ENCODE peak calls at places on chromosomes 16 and 17, in six cellular contexts. U, Y, J, M, B and K are unnamed samples.

GRCh38 chr17:4577386-4577993 is 6.8 kb upstream of the SMTNL2 start:
- DNase-seq in M (no peak), J (no peak), B (no peak), Y (no peak), U (no peak), K (no peak)

GRCh38 chr16:3484328-3485096 is 10.8 kb downstream of the C16orf90 start:
- DNase-seq in J (no peak), U (no peak), Y (no peak), B (no peak), M (no peak), K (no peak)

GRCh38 chr17:29140631-29141483 is 39.3 kb downstream of the MYO18A start:
- DNase-seq in B (no peak), U (no peak), M (no peak), J (peak; percentile 42), Y (no peak), K (peak; percentile 75)

GRCh38 chr17:17839792-17840707 is 3.3 kb upstream of the SREBF1 start:
- DNase-seq in U (peak; percentile 70), B (peak; percentile 36), J (peak; percentile 69), M (peak; percentile 89), Y (peak; percentile 95), K (peak; percentile 72)

GRCh38 chr17:83058478-83059167 is 20.8 kb upstream of the METRNL start:
- DNase-seq in M (no peak), Y (peak; percentile 7), J (no peak), B (no peak), U (no peak), K (no peak)

GRCh38 chr16:2151188-2152091 is 3.0 kb downstream of the RAB26 start:
- DNase-seq in U (no peak), J (no peak), Y (no peak), M (no peak), B (no peak), K (peak; percentile 41)

GRCh38 chr17:77146882-77147281 is 6.1 kb downstream of the SEC14L1 start:
- DNase-seq in Y (peak; percentile 76), M (no peak), U (no peak), J (no peak), B (no peak), K (no peak)

GRCh38 chr17:49694847-49695697 is 12.7 kb downstream of the SLC35B1 start:
- DNase-seq in M (no peak), U (no peak), J (peak; percentile 70), B (no peak), Y (peak; percentile 73), K (peak; percentile 52)

GRCh38 chr17:39223907-39224777 is 1.6 kb downstream of the STAC2 start:
- DNase-seq in B (no peak), M (no peak), J (no peak), U (no peak), Y (no peak), K (no peak)

GRCh38 chr17:64339516-64340475 is 50.9 kb downstream of the PECAM1 start:
- DNase-seq in M (no peak), B (no peak), Y (no peak), J (no peak), U (no peak), K (peak; percentile 54)

GRCh38 chr17:78708510-78708973 is 73.5 kb downstream of the CYTH1 start:
- DNase-seq in U (peak; percentile 37), J (peak; percentile 55), M (peak; percentile 41), B (peak; percentile 72), Y (peak; percentile 72), K (peak; percentile 56)

GRCh38 chr16:56812884-56813283 is 52.1 kb upstream of the SLC12A3 start:
- DNase-seq in M (no peak), Y (no peak), U (no peak), B (no peak), J (no peak), K (no peak)

GRCh38 chr16:192686-193085 is 12.4 kb downstream of the HBQ1 start:
- DNase-seq in Y (no peak), J (no peak), U (no peak), M (no peak), B (no peak), K (no peak)

GRCh38 chr17:225551-225950 is 44.1 kb upstream of the DOC2B start:
- DNase-seq in B (no peak), J (no peak), M (no peak), Y (no peak), U (no peak), K (no peak)

GRCh38 chr17:40063034-40063765 is 435 bp downstream of the THRA start:
- DNase-seq in U (no peak), M (no peak), B (no peak), J (peak; percentile 35), Y (peak; percentile 53), K (peak; percentile 75)

GRCh38 chr16:85521737-85522042 is 91.4 kb upstream of the GSE1 start:
- DNase-seq in M (no peak), J (no peak), U (no peak), B (no peak), Y (no peak), K (no peak)

GRCh38 chr16:22327446-22327775 is 30.2 kb downstream of the POLR3E start:
- DNase-seq in B (no peak), Y (no peak), M (no peak), U (no peak), J (no peak), K (no peak)

GRCh38 chr17:46194393-46195216 is 1.4 kb upstream of the KANSL1 start:
- DNase-seq in B (no peak), J (no peak), Y (no peak), M (no peak), U (no peak), K (peak; percentile 86)

GRCh38 chr16:64440421-64440831 is 681.4 kb downstream of the CDH11 start:
- DNase-seq in J (no peak), B (peak; percentile 90), M (no peak), Y (no peak), U (peak; percentile 96), K (no peak)

GRCh38 chr16:77853125-77853524 is 64.8 kb downstream of the VAT1L start:
- DNase-seq in U (no peak), Y (no peak), M (no peak), B (no peak), J (no peak), K (peak; percentile 75)

GRCh38 chr17:66777689-66778225 is 57.2 kb upstream of the CACNG5 start:
- DNase-seq in U (peak; percentile 21), J (no peak), Y (no peak), M (peak; percentile 77), B (no peak), K (peak; percentile 4)

GRCh38 chr17:1298616-1299015 is 19.2 kb downstream of the TRARG1 start:
- DNase-seq in J (peak; percentile 43), B (no peak), M (no peak), U (no peak), Y (no peak), K (no peak)

GRCh38 chr16:87203060-87203656 is 114.0 kb downstream of the C16orf95 start:
- DNase-seq in B (peak; percentile 42), Y (peak; percentile 49), J (peak; percentile 17), U (peak; percentile 76), M (no peak), K (peak; percentile 62)

GRCh38 chr16:73094371-73094770 is 46.4 kb upstream of the ZFHX3 start:
- DNase-seq in J (no peak), Y (no peak), M (no peak), U (no peak), B (no peak), K (no peak)

GRCh38 chr17:49640556-49640955 is 37.3 kb downstream of the SPOP start:
- DNase-seq in J (no peak), Y (no peak), B (no peak), U (no peak), M (no peak), K (no peak)

GRCh38 chr17:81538651-81539570 is 10.7 kb downstream of the FSCN2 start:
- DNase-seq in Y (no peak), M (no peak), U (no peak), B (no peak), J (no peak), K (no peak)

GRCh38 chr17:82551779-82552457 is 32.4 kb downstream of the FOXK2 start:
- DNase-seq in Y (peak; percentile 77), M (peak; percentile 48), B (peak; percentile 37), J (peak; percentile 71), U (no peak), K (peak; percentile 62)

GRCh38 chr16:30358577-30358936 is 3.4 kb upstream of the CD2BP2 start:
- DNase-seq in B (no peak), Y (no peak), M (no peak), J (no peak), U (no peak), K (no peak)

GRCh38 chr17:77602062-77602746 is 356.3 kb upstream of the TNRC6C start:
- DNase-seq in B (no peak), Y (no peak), J (no peak), M (no peak), U (peak; percentile 66), K (no peak)

GRCh38 chr16:84728853-84729424 is 29.1 kb downstream of the USP10 start:
- DNase-seq in U (no peak), Y (no peak), M (no peak), B (no peak), J (no peak), K (no peak)

GRCh38 chr16:2196981-2197511 is 641 bp upstream of the CASKIN1 start:
- DNase-seq in Y (no peak), B (no peak), J (no peak), U (no peak), M (no peak), K (no peak)

GRCh38 chr17:50153650-50154575 is 3.4 kb upstream of the PPP1R9B start:
- DNase-seq in M (no peak), Y (no peak), B (no peak), U (no peak), J (no peak), K (no peak)

GRCh38 chr17:32487460-32488176 is 825 bp downstream of the CDK5R1 start:
- DNase-seq in Y (no peak), M (no peak), J (no peak), B (no peak), U (no peak), K (no peak)